ENCODE peak calls at places on chromosomes 12 and 14, in five cellular contexts. U, F, V, Z and N are unnamed samples.

GRCh38 chr12:31589896-31590729 is 823 bp downstream of the DENND5B start:
- DNase-seq in U (peak), F (no peak), V (no peak), Z (peak), N (peak)

GRCh38 chr14:89227490-89227834 is 189.6 kb downstream of the FOXN3 start:
- DNase-seq in U (no peak), F (no peak), V (no peak), Z (no peak), N (no peak)

GRCh38 chr12:110284597-110284996 is 3.5 kb downstream of the ATP2A2 start:
- DNase-seq in U (no peak), F (no peak), V (no peak), Z (no peak), N (no peak)

GRCh38 chr14:23915559-23915958 is 38.0 kb upstream of the DHRS4 start:
- DNase-seq in U (no peak), F (no peak), V (no peak), Z (no peak), N (no peak)

GRCh38 chr12:104306376-104306775 is 2.8 kb downstream of the EID3 start:
- DNase-seq in U (no peak), F (no peak), V (no peak), Z (no peak), N (no peak)

GRCh38 chr12:9920451-9920850 is 11.7 kb downstream of the CLEC2A start:
- DNase-seq in U (no peak), F (no peak), V (no peak), Z (no peak), N (no peak)

GRCh38 chr12:50099302-50100008 is 4.4 kb upstream of the GPD1 start:
- DNase-seq in U (no peak), F (no peak), V (no peak), Z (peak), N (no peak)

GRCh38 chr14:60968099-60968498 is 12.8 kb downstream of the TRMT5 start:
- DNase-seq in U (no peak), F (no peak), V (no peak), Z (peak), N (no peak)

GRCh38 chr12:124709722-124710656 is 142.6 kb upstream of the NCOR2 start:
- DNase-seq in U (no peak), F (no peak), V (no peak), Z (no peak), N (no peak)

GRCh38 chr14:75334191-75335051 is 55.8 kb downstream of the FOS start:
- DNase-seq in U (peak), F (peak), V (no peak), Z (no peak), N (no peak)

GRCh38 chr12:89475203-89475990 is 49.2 kb downstream of the GALNT4 start:
- DNase-seq in U (no peak), F (no peak), V (no peak), Z (no peak), N (no peak)